ENCODE peak calls at places on chromosomes 7 and 10, in ten cellular contexts. T, A, P, G, Y, R, L, D, S and K are unnamed samples.

GRCh38 chr7:158021836-158022235 is 565.8 kb downstream of the PTPRN2 start:
- DNase-seq in D (no peak), A (no peak), R (no peak), S (no peak), Y (no peak), T (no peak), P (no peak), L (no peak), G (no peak), K (no peak)

GRCh38 chr7:2003931-2004812 is 228.6 kb downstream of the MAD1L1 start:
- DNase-seq in Y (peak; percentile 20), G (no peak), R (no peak), P (peak; percentile 13), S (no peak), A (no peak), L (no peak), D (no peak), T (no peak), K (no peak)

GRCh38 chr10:13567030-13567429 is 19.7 kb upstream of the PRPF18 start:
- DNase-seq in Y (no peak), D (no peak), P (no peak), L (no peak), S (peak; percentile 13), T (no peak), A (peak; percentile 25), R (no peak), G (no peak), K (no peak)

GRCh38 chr10:132532784-132533560 is 4.6 kb upstream of the INPP5A start:
- DNase-seq in A (peak; percentile 86), S (peak; percentile 45), D (no peak), Y (no peak), G (no peak), P (no peak), R (peak; percentile 99), T (no peak), L (peak; percentile 99), K (no peak)

GRCh38 chr7:128459394-128459878 is 3.8 kb downstream of the HILPDA start:
- DNase-seq in A (peak; percentile 80), D (peak; percentile 35), T (peak; percentile 47), S (peak; percentile 81), R (no peak), L (peak; percentile 52), Y (peak; percentile 76), G (peak; percentile 55), P (peak; percentile 64), K (no peak)

GRCh38 chr7:135320277-135320676 is 86.6 kb downstream of the STRA8 start:
- DNase-seq in Y (no peak), S (peak; percentile 73), R (peak; percentile 67), G (peak; percentile 77), L (peak; percentile 83), D (peak; percentile 94), P (no peak), A (peak; percentile 89), T (peak; percentile 18), K (no peak)

GRCh38 chr7:41861642-41862041 is 158.8 kb upstream of the INHBA start:
- DNase-seq in R (no peak), L (no peak), P (no peak), G (no peak), Y (no peak), D (no peak), A (no peak), S (no peak), T (no peak), K (no peak)

GRCh38 chr7:150848111-150848510 is 4.2 kb upstream of the AOC1 start:
- DNase-seq in R (no peak), S (no peak), P (no peak), L (no peak), G (no peak), T (no peak), A (no peak), D (no peak), Y (peak; percentile 18), K (no peak)

GRCh38 chr7:88278881-88279280 is 27.8 kb downstream of the STEAP4 start:
- DNase-seq in Y (no peak), A (peak; percentile 11), S (peak; percentile 1), L (no peak), G (no peak), T (no peak), D (no peak), P (no peak), R (peak; percentile 63), K (no peak)

GRCh38 chr10:14681305-14681704 is 93.4 kb downstream of the FAM107B start:
- DNase-seq in R (no peak), T (no peak), Y (no peak), S (no peak), L (no peak), D (no peak), P (no peak), G (no peak), A (no peak), K (no peak)

GRCh38 chr7:82211333-82211732 is 232.2 kb downstream of the CACNA2D1 start:
- DNase-seq in P (no peak), G (no peak), D (no peak), R (no peak), Y (no peak), T (no peak), L (no peak), S (no peak), A (no peak), K (no peak)

GRCh38 chr7:49775949-49776443 is 2.6 kb downstream of the VWC2 start:
- DNase-seq in T (no peak), S (no peak), P (no peak), D (no peak), R (no peak), G (no peak), L (no peak), Y (no peak), A (no peak), K (no peak)

GRCh38 chr10:119705434-119705831 is 20.4 kb upstream of the INPP5F start:
- DNase-seq in L (no peak), G (no peak), Y (no peak), D (no peak), A (no peak), T (no peak), S (no peak), P (no peak), R (no peak), K (no peak)

GRCh38 chr10:91589656-91590035 is 43.2 kb downstream of the PPP1R3C start:
- DNase-seq in R (no peak), L (no peak), P (no peak), G (no peak), Y (no peak), D (no peak), S (no peak), T (no peak), A (no peak), K (no peak)

GRCh38 chr7:83005410-83005809 is 157.3 kb downstream of the PCLO start:
- DNase-seq in P (no peak), D (no peak), S (peak; percentile 18), G (no peak), L (no peak), A (peak; percentile 21), R (no peak), T (no peak), Y (no peak), K (no peak)

GRCh38 chr7:76260171-76260703 is 42.2 kb upstream of the HSPB1 start:
- DNase-seq in P (peak; percentile 36), D (peak; percentile 64), G (no peak), S (no peak), R (no peak), T (no peak), Y (peak; percentile 98), A (peak; percentile 28), L (no peak), K (peak; percentile 95)

GRCh38 chr10:24483701-24484100 is 240.0 kb downstream of the ARHGAP21 start:
- DNase-seq in Y (peak; percentile 56), S (peak; percentile 56), A (peak; percentile 54), D (no peak), L (peak; percentile 51), G (peak; percentile 4), P (no peak), T (no peak), R (peak; percentile 81), K (peak; percentile 54)

GRCh38 chr7:82699773-82700186 is 256.2 kb upstream of the CACNA2D1 start:
- DNase-seq in S (peak; percentile 20), A (peak; percentile 70), L (peak; percentile 76), T (no peak), R (peak; percentile 29), Y (no peak), P (no peak), D (no peak), G (no peak), K (no peak)

GRCh38 chr10:98814459-98814858 is 367.7 kb upstream of the HPS1 start:
- DNase-seq in D (no peak), Y (no peak), A (no peak), L (no peak), S (no peak), R (no peak), G (no peak), P (no peak), T (no peak), K (no peak)

GRCh38 chr10:101032637-101033201 is 1.7 kb downstream of the SFXN3 start:
- DNase-seq in L (peak; percentile 89), P (peak; percentile 62), A (peak; percentile 89), S (peak; percentile 89), R (peak; percentile 70), T (peak; percentile 79), G (no peak), Y (no peak), D (no peak), K (no peak)

GRCh38 chr7:95609277-95609971 is 13.1 kb upstream of the PDK4 start:
- DNase-seq in Y (no peak), L (peak; percentile 22), A (peak; percentile 67), R (no peak), P (no peak), D (peak; percentile 92), G (peak; percentile 68), S (peak; percentile 88), T (no peak), K (no peak)

GRCh38 chr10:324593-324992 is 189.3 kb downstream of the ZMYND11 start:
- DNase-seq in Y (no peak), G (no peak), L (no peak), R (no peak), T (no peak), S (no peak), P (no peak), D (no peak), A (no peak), K (no peak)

GRCh38 chr10:3763852-3764625 is 21.0 kb downstream of the KLF6 start:
- DNase-seq in G (no peak), S (peak; percentile 34), T (no peak), D (no peak), Y (no peak), R (no peak), L (peak; percentile 89), A (peak; percentile 90), P (no peak), K (no peak)

GRCh38 chr7:40301486-40302065 is 166.8 kb downstream of the SUGCT start:
- DNase-seq in Y (no peak), A (peak; percentile 51), R (no peak), G (no peak), L (peak; percentile 78), P (no peak), D (no peak), S (no peak), T (no peak), K (no peak)

GRCh38 chr10:22620140-22620857 is 94.1 kb downstream of the PIP4K2A start:
- DNase-seq in D (peak; percentile 9), T (peak; percentile 28), P (no peak), G (peak; percentile 30), R (peak; percentile 65), S (peak; percentile 99), A (peak; percentile 98), L (peak; percentile 97), Y (no peak), K (no peak)

GRCh38 chr7:124152859-124153692 is 120.2 kb upstream of the TMEM229A start:
- DNase-seq in R (no peak), D (peak; percentile 10), S (peak; percentile 84), L (peak; percentile 23), Y (peak; percentile 61), T (peak; percentile 4), G (peak; percentile 4), A (peak; percentile 36), P (no peak), K (peak; percentile 33)

GRCh38 chr7:138608292-138608691 is 92.9 kb downstream of the SVOPL start:
- DNase-seq in T (no peak), A (peak; percentile 47), S (peak; percentile 34), D (no peak), Y (no peak), L (peak; percentile 44), G (no peak), P (no peak), R (no peak), K (no peak)

GRCh38 chr7:150515752-150516151 is 1.1 kb downstream of the GIMAP7 start:
- DNase-seq in G (no peak), D (no peak), Y (no peak), P (no peak), R (no peak), S (no peak), L (no peak), A (no peak), T (no peak), K (no peak)